ENCODE peak calls at places on chromosomes 1 and 21, in seven cellular contexts. One of them, this sample, is unnamed.

GRCh38 chr1:169949139-169949538 is 55.4 kb upstream of the SCYL3 start:
- DNase-seq in pancreas: no peak
- DNase-seq in PC-9: no peak
- DNase-seq in cardiac muscle cell: no peak
- DNase-seq in IMR-90: peak
- DNase-seq in thoracic aorta: no peak
- DNase-seq in heart left ventricle: no peak
- DNase-seq in this sample: peak

GRCh38 chr1:83546863-83547262 is 452.1 kb downstream of the TTLL7 start:
- DNase-seq in pancreas: no peak
- DNase-seq in PC-9: no peak
- DNase-seq in cardiac muscle cell: no peak
- DNase-seq in IMR-90: no peak
- DNase-seq in thoracic aorta: no peak
- DNase-seq in heart left ventricle: no peak
- DNase-seq in this sample: peak

GRCh38 chr1:61241411-61241838 is 159.1 kb downstream of the NFIA start:
- DNase-seq in pancreas: no peak
- DNase-seq in PC-9: no peak
- DNase-seq in cardiac muscle cell: no peak
- DNase-seq in IMR-90: no peak
- DNase-seq in thoracic aorta: no peak
- DNase-seq in heart left ventricle: peak
- DNase-seq in this sample: no peak

GRCh38 chr1:210607361-210607760 is 278.7 kb downstream of the HHAT start:
- DNase-seq in pancreas: no peak
- DNase-seq in PC-9: no peak
- DNase-seq in cardiac muscle cell: no peak
- DNase-seq in IMR-90: no peak
- DNase-seq in thoracic aorta: no peak
- DNase-seq in heart left ventricle: no peak
- DNase-seq in this sample: no peak

GRCh38 chr1:204445860-204446412 is 34.3 kb upstream of the PPP1R15B start:
- DNase-seq in pancreas: no peak
- DNase-seq in PC-9: no peak
- DNase-seq in cardiac muscle cell: peak
- DNase-seq in IMR-90: peak
- DNase-seq in thoracic aorta: no peak
- DNase-seq in heart left ventricle: no peak
- DNase-seq in this sample: peak

GRCh38 chr1:212791261-212791675 is 309 bp downstream of the NSL1 start:
- DNase-seq in pancreas: no peak
- DNase-seq in PC-9: no peak
- DNase-seq in cardiac muscle cell: no peak
- DNase-seq in IMR-90: peak
- DNase-seq in thoracic aorta: no peak
- DNase-seq in heart left ventricle: no peak
- DNase-seq in this sample: peak

GRCh38 chr1:55887103-55887712 is 672.0 kb upstream of the USP24 start:
- DNase-seq in pancreas: no peak
- DNase-seq in PC-9: no peak
- DNase-seq in cardiac muscle cell: no peak
- DNase-seq in IMR-90: no peak
- DNase-seq in thoracic aorta: no peak
- DNase-seq in heart left ventricle: no peak
- DNase-seq in this sample: no peak

GRCh38 chr1:66176012-66176715 is 357.8 kb upstream of the SGIP1 start:
- DNase-seq in pancreas: no peak
- DNase-seq in PC-9: no peak
- DNase-seq in cardiac muscle cell: no peak
- DNase-seq in IMR-90: peak
- DNase-seq in thoracic aorta: no peak
- DNase-seq in heart left ventricle: no peak
- DNase-seq in this sample: peak

GRCh38 chr1:53025034-53025777 is 36.8 kb upstream of the PODN start:
- DNase-seq in pancreas: no peak
- DNase-seq in PC-9: peak
- DNase-seq in cardiac muscle cell: peak
- DNase-seq in IMR-90: peak
- DNase-seq in thoracic aorta: no peak
- DNase-seq in heart left ventricle: peak
- DNase-seq in this sample: peak

GRCh38 chr1:39398278-39399010 is 93.0 kb upstream of the BMP8A start:
- DNase-seq in pancreas: no peak
- DNase-seq in PC-9: peak
- DNase-seq in cardiac muscle cell: no peak
- DNase-seq in IMR-90: peak
- DNase-seq in thoracic aorta: peak
- DNase-seq in heart left ventricle: peak
- DNase-seq in this sample: peak

GRCh38 chr1:2815551-2815950 is 14.1 kb upstream of the TTC34 start:
- DNase-seq in pancreas: peak
- DNase-seq in PC-9: no peak
- DNase-seq in cardiac muscle cell: no peak
- DNase-seq in IMR-90: no peak
- DNase-seq in thoracic aorta: no peak
- DNase-seq in heart left ventricle: no peak
- DNase-seq in this sample: no peak

GRCh38 chr1:171869097-171869496 is 27.8 kb downstream of the DNM3 start:
- DNase-seq in pancreas: peak
- DNase-seq in PC-9: peak
- DNase-seq in cardiac muscle cell: no peak
- DNase-seq in IMR-90: no peak
- DNase-seq in thoracic aorta: no peak
- DNase-seq in heart left ventricle: peak
- DNase-seq in this sample: peak

GRCh38 chr1:246052603-246053002 is 454.5 kb downstream of the SMYD3 start:
- DNase-seq in pancreas: no peak
- DNase-seq in PC-9: no peak
- DNase-seq in cardiac muscle cell: no peak
- DNase-seq in IMR-90: no peak
- DNase-seq in thoracic aorta: no peak
- DNase-seq in heart left ventricle: no peak
- DNase-seq in this sample: no peak

GRCh38 chr1:156444407-156445001 is 56.1 kb downstream of the MEF2D start:
- DNase-seq in pancreas: no peak
- DNase-seq in PC-9: peak
- DNase-seq in cardiac muscle cell: peak
- DNase-seq in IMR-90: no peak
- DNase-seq in thoracic aorta: no peak
- DNase-seq in heart left ventricle: no peak
- DNase-seq in this sample: no peak

GRCh38 chr1:183131166-183131565 is 54.9 kb upstream of the LAMC2 start:
- DNase-seq in pancreas: no peak
- DNase-seq in PC-9: no peak
- DNase-seq in cardiac muscle cell: no peak
- DNase-seq in IMR-90: no peak
- DNase-seq in thoracic aorta: no peak
- DNase-seq in heart left ventricle: no peak
- DNase-seq in this sample: no peak

GRCh38 chr1:97849350-97850339 is 71.2 kb downstream of the DPYD start:
- DNase-seq in pancreas: no peak
- DNase-seq in PC-9: no peak
- DNase-seq in cardiac muscle cell: no peak
- DNase-seq in IMR-90: peak
- DNase-seq in thoracic aorta: no peak
- DNase-seq in heart left ventricle: no peak
- DNase-seq in this sample: peak

GRCh38 chr1:12586171-12586942 is 31.7 kb downstream of the DHRS3 start:
- DNase-seq in pancreas: peak
- DNase-seq in PC-9: no peak
- DNase-seq in cardiac muscle cell: no peak
- DNase-seq in IMR-90: no peak
- DNase-seq in thoracic aorta: no peak
- DNase-seq in heart left ventricle: no peak
- DNase-seq in this sample: no peak

GRCh38 chr1:185317886-185318310 is 855 bp upstream of the IVNS1ABP start:
- DNase-seq in pancreas: no peak
- DNase-seq in PC-9: no peak
- DNase-seq in cardiac muscle cell: peak
- DNase-seq in IMR-90: no peak
- DNase-seq in thoracic aorta: no peak
- DNase-seq in heart left ventricle: peak
- DNase-seq in this sample: peak

GRCh38 chr1:111225717-111226400 is 1.7 kb upstream of the CHI3L2 start:
- DNase-seq in pancreas: no peak
- DNase-seq in PC-9: no peak
- DNase-seq in cardiac muscle cell: no peak
- DNase-seq in IMR-90: peak
- DNase-seq in thoracic aorta: no peak
- DNase-seq in heart left ventricle: no peak
- DNase-seq in this sample: no peak

GRCh38 chr1:219143735-219144134 is 29.9 kb upstream of the LYPLAL1 start:
- DNase-seq in pancreas: no peak
- DNase-seq in PC-9: no peak
- DNase-seq in cardiac muscle cell: no peak
- DNase-seq in IMR-90: peak
- DNase-seq in thoracic aorta: no peak
- DNase-seq in heart left ventricle: no peak
- DNase-seq in this sample: no peak

GRCh38 chr1:9590945-9591668 is 2.4 kb downstream of the TMEM201 start:
- DNase-seq in pancreas: peak
- DNase-seq in PC-9: no peak
- DNase-seq in cardiac muscle cell: no peak
- DNase-seq in IMR-90: no peak
- DNase-seq in thoracic aorta: no peak
- DNase-seq in heart left ventricle: no peak
- DNase-seq in this sample: no peak

GRCh38 chr1:10529772-10530171 is 55.0 kb downstream of the PEX14 start:
- DNase-seq in pancreas: no peak
- DNase-seq in PC-9: no peak
- DNase-seq in cardiac muscle cell: no peak
- DNase-seq in IMR-90: no peak
- DNase-seq in thoracic aorta: no peak
- DNase-seq in heart left ventricle: no peak
- DNase-seq in this sample: no peak

GRCh38 chr1:150186789-150187559 is 37.3 kb downstream of the PLEKHO1 start:
- DNase-seq in pancreas: no peak
- DNase-seq in PC-9: no peak
- DNase-seq in cardiac muscle cell: peak
- DNase-seq in IMR-90: peak
- DNase-seq in thoracic aorta: no peak
- DNase-seq in heart left ventricle: no peak
- DNase-seq in this sample: peak

GRCh38 chr1:205565799-205566198 is 61.3 kb downstream of the CDK18 start:
- DNase-seq in pancreas: no peak
- DNase-seq in PC-9: no peak
- DNase-seq in cardiac muscle cell: no peak
- DNase-seq in IMR-90: no peak
- DNase-seq in thoracic aorta: no peak
- DNase-seq in heart left ventricle: no peak
- DNase-seq in this sample: no peak

GRCh38 chr1:197180252-197180878 is 33.9 kb upstream of the ASPM start:
- DNase-seq in pancreas: no peak
- DNase-seq in PC-9: no peak
- DNase-seq in cardiac muscle cell: peak
- DNase-seq in IMR-90: peak
- DNase-seq in thoracic aorta: no peak
- DNase-seq in heart left ventricle: no peak
- DNase-seq in this sample: peak
- TF ChIP-seq CTCF in pancreas: peak
- TF ChIP-seq CTCF in PC-9: peak
- TF ChIP-seq CTCF in cardiac muscle cell: peak
- TF ChIP-seq CTCF in IMR-90: peak
- TF ChIP-seq CTCF in thoracic aorta: peak
- TF ChIP-seq CTCF in heart left ventricle: peak
- TF ChIP-seq CTCF in this sample: peak

GRCh38 chr1:201283836-201284553 is 689 bp downstream of the PKP1 start:
- DNase-seq in pancreas: no peak
- DNase-seq in PC-9: no peak
- DNase-seq in cardiac muscle cell: no peak
- DNase-seq in IMR-90: no peak
- DNase-seq in thoracic aorta: no peak
- DNase-seq in heart left ventricle: no peak
- DNase-seq in this sample: no peak
- H3K4me3 ChIP-seq in pancreas: no peak
- H3K4me3 ChIP-seq in PC-9: no peak
- H3K4me3 ChIP-seq in cardiac muscle cell: no peak
- H3K4me3 ChIP-seq in IMR-90: no peak
- H3K4me3 ChIP-seq in thoracic aorta: peak
- H3K4me3 ChIP-seq in heart left ventricle: peak
- H3K4me3 ChIP-seq in this sample: no peak

GRCh38 chr1:109923131-109923945 is 12.7 kb downstream of the CSF1 start:
- DNase-seq in pancreas: no peak
- DNase-seq in PC-9: no peak
- DNase-seq in cardiac muscle cell: no peak
- DNase-seq in IMR-90: no peak
- DNase-seq in thoracic aorta: no peak
- DNase-seq in heart left ventricle: no peak
- DNase-seq in this sample: no peak
- TF ChIP-seq CTCF in pancreas: peak
- TF ChIP-seq CTCF in PC-9: peak
- TF ChIP-seq CTCF in cardiac muscle cell: peak
- TF ChIP-seq CTCF in IMR-90: peak
- TF ChIP-seq CTCF in thoracic aorta: no peak
- TF ChIP-seq CTCF in heart left ventricle: peak
- TF ChIP-seq CTCF in this sample: peak

DNA sequence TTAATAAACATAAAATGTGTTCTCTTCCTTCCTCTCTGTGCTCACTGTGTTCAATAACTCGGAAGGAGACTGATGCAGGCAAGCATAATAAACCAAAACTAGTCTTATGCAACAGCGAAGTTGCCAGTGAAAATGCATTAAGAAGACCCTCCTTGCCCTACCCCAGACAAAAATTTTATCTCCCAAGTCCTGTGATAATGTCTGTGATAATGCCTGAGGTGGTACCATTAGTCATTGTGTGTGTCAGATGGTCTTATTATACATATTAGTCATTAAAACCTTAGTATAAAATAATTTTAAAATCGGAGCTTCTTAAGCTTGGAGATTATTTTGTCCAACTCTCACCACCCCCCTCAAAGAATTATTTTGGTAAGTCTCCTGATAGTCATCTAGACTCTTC is 97.7 kb downstream of the NGF start:
- DNase-seq in pancreas: no peak
- DNase-seq in PC-9: no peak
- DNase-seq in cardiac muscle cell: no peak
- DNase-seq in IMR-90: no peak
- DNase-seq in thoracic aorta: no peak
- DNase-seq in heart left ventricle: no peak
- DNase-seq in this sample: no peak
- H3K4me3 ChIP-seq in pancreas: no peak
- H3K4me3 ChIP-seq in PC-9: no peak
- H3K4me3 ChIP-seq in cardiac muscle cell: no peak
- H3K4me3 ChIP-seq in IMR-90: no peak
- H3K4me3 ChIP-seq in thoracic aorta: no peak
- H3K4me3 ChIP-seq in heart left ventricle: no peak
- H3K4me3 ChIP-seq in this sample: peak

DNA sequence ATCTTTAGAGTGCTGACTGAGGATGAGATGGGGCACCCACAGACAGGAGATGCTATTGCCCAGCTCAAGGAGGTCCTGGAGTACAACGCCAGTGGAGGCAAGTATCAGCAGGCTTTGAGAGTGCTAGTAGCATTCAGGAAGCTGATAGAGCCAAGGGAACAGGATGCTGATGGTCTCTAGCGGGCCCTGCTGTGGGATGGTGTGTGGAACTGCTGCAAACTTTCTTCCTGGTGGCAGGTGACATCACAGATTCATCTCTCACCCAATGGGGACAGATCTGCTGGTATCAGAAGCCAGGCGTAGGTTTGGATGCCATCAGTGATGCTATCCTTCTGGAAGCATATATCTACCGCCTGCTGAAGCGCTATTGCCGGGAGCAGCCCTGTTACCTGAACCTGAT is 609.8 kb upstream of the NCAM2 start:
- DNase-seq in pancreas: no peak
- DNase-seq in PC-9: no peak
- DNase-seq in cardiac muscle cell: no peak
- DNase-seq in IMR-90: no peak
- DNase-seq in thoracic aorta: no peak
- DNase-seq in heart left ventricle: no peak
- DNase-seq in this sample: no peak
- TF ChIP-seq CTCF in pancreas: no peak
- TF ChIP-seq CTCF in PC-9: no peak
- TF ChIP-seq CTCF in cardiac muscle cell: no peak
- TF ChIP-seq CTCF in IMR-90: no peak
- TF ChIP-seq CTCF in thoracic aorta: no peak
- TF ChIP-seq CTCF in heart left ventricle: no peak
- TF ChIP-seq CTCF in this sample: no peak

This sample was measured in AG10803.